ENCODE peak calls at places on chromosome 11, in six cellular contexts. One of them, this sample, is unnamed.

GRCh38 chr11:92226331-92227232 is 2.0 kb downstream of the FAT3 start:
- DNase-seq in ACHN: no peak
- DNase-seq in body of pancreas: no peak
- DNase-seq in activated CD8-positive, alpha-beta memory T cell treated with anti-CD3 and anti-CD28 coated beads for 1 hour: no peak
- DNase-seq in B cell: no peak
- DNase-seq in brain microvascular endothelial cell: no peak
- DNase-seq in this sample: no peak

GRCh38 chr11:76770642-76771445 is 12.3 kb upstream of the TSKU start:
- DNase-seq in B cell: no peak
- DNase-seq in brain microvascular endothelial cell: peak
- DNase-seq in activated CD8-positive, alpha-beta memory T cell treated with anti-CD3 and anti-CD28 coated beads for 1 hour: no peak
- DNase-seq in ACHN: peak
- DNase-seq in body of pancreas: peak
- DNase-seq in this sample: peak

GRCh38 chr11:102410382-102410784 is 42.2 kb downstream of the TMEM123 start:
- DNase-seq in ACHN: no peak
- DNase-seq in body of pancreas: no peak
- DNase-seq in B cell: no peak
- DNase-seq in brain microvascular endothelial cell: peak
- DNase-seq in activated CD8-positive, alpha-beta memory T cell treated with anti-CD3 and anti-CD28 coated beads for 1 hour: no peak
- DNase-seq in this sample: no peak

GRCh38 chr11:86869966-86870570 is 69.7 kb downstream of the PRSS23 start:
- DNase-seq in activated CD8-positive, alpha-beta memory T cell treated with anti-CD3 and anti-CD28 coated beads for 1 hour: peak
- DNase-seq in ACHN: peak
- DNase-seq in B cell: peak
- DNase-seq in brain microvascular endothelial cell: peak
- DNase-seq in body of pancreas: peak
- DNase-seq in this sample: peak

GRCh38 chr11:118415739-118416068 is 14.3 kb downstream of the ATP5MG start:
- DNase-seq in body of pancreas: peak
- DNase-seq in activated CD8-positive, alpha-beta memory T cell treated with anti-CD3 and anti-CD28 coated beads for 1 hour: no peak
- DNase-seq in ACHN: peak
- DNase-seq in B cell: no peak
- DNase-seq in brain microvascular endothelial cell: peak
- DNase-seq in this sample: peak

GRCh38 chr11:117538731-117539130 is 211.1 kb downstream of the CEP164 start:
- DNase-seq in brain microvascular endothelial cell: no peak
- DNase-seq in body of pancreas: no peak
- DNase-seq in activated CD8-positive, alpha-beta memory T cell treated with anti-CD3 and anti-CD28 coated beads for 1 hour: no peak
- DNase-seq in B cell: no peak
- DNase-seq in ACHN: no peak
- DNase-seq in this sample: peak

GRCh38 chr11:39784873-39785272 is 1674.6 kb downstream of the LRRC4C start:
- DNase-seq in body of pancreas: no peak
- DNase-seq in B cell: no peak
- DNase-seq in activated CD8-positive, alpha-beta memory T cell treated with anti-CD3 and anti-CD28 coated beads for 1 hour: no peak
- DNase-seq in ACHN: no peak
- DNase-seq in brain microvascular endothelial cell: no peak
- DNase-seq in this sample: no peak

GRCh38 chr11:93559681-93560080 is 16.5 kb upstream of the SMCO4 start:
- DNase-seq in brain microvascular endothelial cell: no peak
- DNase-seq in B cell: no peak
- DNase-seq in activated CD8-positive, alpha-beta memory T cell treated with anti-CD3 and anti-CD28 coated beads for 1 hour: no peak
- DNase-seq in ACHN: no peak
- DNase-seq in body of pancreas: no peak
- DNase-seq in this sample: no peak

GRCh38 chr11:131511794-131512193 is 141.4 kb downstream of the NTM start:
- DNase-seq in brain microvascular endothelial cell: peak
- DNase-seq in activated CD8-positive, alpha-beta memory T cell treated with anti-CD3 and anti-CD28 coated beads for 1 hour: no peak
- DNase-seq in B cell: no peak
- DNase-seq in body of pancreas: peak
- DNase-seq in ACHN: peak
- DNase-seq in this sample: no peak

GRCh38 chr11:119520966-119521365 is 98.0 kb upstream of the THY1 start:
- DNase-seq in body of pancreas: no peak
- DNase-seq in B cell: no peak
- DNase-seq in ACHN: no peak
- DNase-seq in activated CD8-positive, alpha-beta memory T cell treated with anti-CD3 and anti-CD28 coated beads for 1 hour: no peak
- DNase-seq in brain microvascular endothelial cell: no peak
- DNase-seq in this sample: no peak

GRCh38 chr11:60918941-60919275 is 5.0 kb downstream of the TMEM109 start:
- DNase-seq in activated CD8-positive, alpha-beta memory T cell treated with anti-CD3 and anti-CD28 coated beads for 1 hour: no peak
- DNase-seq in body of pancreas: no peak
- DNase-seq in brain microvascular endothelial cell: peak
- DNase-seq in B cell: no peak
- DNase-seq in ACHN: peak
- DNase-seq in this sample: no peak

GRCh38 chr11:36501236-36501635 is 8.8 kb downstream of the TRAF6 start:
- DNase-seq in body of pancreas: no peak
- DNase-seq in brain microvascular endothelial cell: no peak
- DNase-seq in B cell: no peak
- DNase-seq in ACHN: no peak
- DNase-seq in activated CD8-positive, alpha-beta memory T cell treated with anti-CD3 and anti-CD28 coated beads for 1 hour: no peak
- DNase-seq in this sample: no peak

GRCh38 chr11:118606844-118607228 is 579 bp upstream of the PHLDB1 start:
- DNase-seq in activated CD8-positive, alpha-beta memory T cell treated with anti-CD3 and anti-CD28 coated beads for 1 hour: no peak
- DNase-seq in ACHN: no peak
- DNase-seq in B cell: no peak
- DNase-seq in brain microvascular endothelial cell: no peak
- DNase-seq in body of pancreas: no peak
- DNase-seq in this sample: no peak

GRCh38 chr11:68938088-68938487 is 34.4 kb downstream of the IGHMBP2 start:
- DNase-seq in brain microvascular endothelial cell: no peak
- DNase-seq in activated CD8-positive, alpha-beta memory T cell treated with anti-CD3 and anti-CD28 coated beads for 1 hour: no peak
- DNase-seq in ACHN: no peak
- DNase-seq in body of pancreas: peak
- DNase-seq in B cell: no peak
- DNase-seq in this sample: no peak

GRCh38 chr11:26420331-26420730 is 88.4 kb downstream of the ANO3 start:
- DNase-seq in activated CD8-positive, alpha-beta memory T cell treated with anti-CD3 and anti-CD28 coated beads for 1 hour: no peak
- DNase-seq in B cell: no peak
- DNase-seq in ACHN: no peak
- DNase-seq in body of pancreas: no peak
- DNase-seq in brain microvascular endothelial cell: no peak
- DNase-seq in this sample: no peak

GRCh38 chr11:65491163-65491465 is 7.7 kb upstream of the MALAT1 start:
- DNase-seq in brain microvascular endothelial cell: peak
- DNase-seq in ACHN: no peak
- DNase-seq in B cell: no peak
- DNase-seq in activated CD8-positive, alpha-beta memory T cell treated with anti-CD3 and anti-CD28 coated beads for 1 hour: no peak
- DNase-seq in body of pancreas: no peak
- DNase-seq in this sample: no peak

GRCh38 chr11:11841121-11841604 is 609 bp upstream of the USP47 start:
- DNase-seq in activated CD8-positive, alpha-beta memory T cell treated with anti-CD3 and anti-CD28 coated beads for 1 hour: peak
- DNase-seq in B cell: no peak
- DNase-seq in brain microvascular endothelial cell: no peak
- DNase-seq in ACHN: peak
- DNase-seq in body of pancreas: peak
- DNase-seq in this sample: no peak

GRCh38 chr11:117316197-117316961 is at the start of gene BACE1:
- DNase-seq in ACHN: peak
- DNase-seq in B cell: no peak
- DNase-seq in activated CD8-positive, alpha-beta memory T cell treated with anti-CD3 and anti-CD28 coated beads for 1 hour: no peak
- DNase-seq in brain microvascular endothelial cell: peak
- DNase-seq in body of pancreas: peak
- DNase-seq in this sample: peak

GRCh38 chr11:60891103-60891741 is 15.2 kb downstream of the PRPF19 start:
- DNase-seq in body of pancreas: no peak
- DNase-seq in activated CD8-positive, alpha-beta memory T cell treated with anti-CD3 and anti-CD28 coated beads for 1 hour: no peak
- DNase-seq in B cell: no peak
- DNase-seq in brain microvascular endothelial cell: peak
- DNase-seq in ACHN: no peak
- DNase-seq in this sample: no peak

GRCh38 chr11:93133710-93134109 is 64.1 kb downstream of the SLC36A4 start:
- DNase-seq in brain microvascular endothelial cell: peak
- DNase-seq in body of pancreas: no peak
- DNase-seq in B cell: no peak
- DNase-seq in ACHN: no peak
- DNase-seq in activated CD8-positive, alpha-beta memory T cell treated with anti-CD3 and anti-CD28 coated beads for 1 hour: no peak
- DNase-seq in this sample: no peak

GRCh38 chr11:121723261-121723741 is 270.5 kb upstream of the SORL1-AS1 start:
- DNase-seq in activated CD8-positive, alpha-beta memory T cell treated with anti-CD3 and anti-CD28 coated beads for 1 hour: no peak
- DNase-seq in body of pancreas: peak
- DNase-seq in B cell: no peak
- DNase-seq in ACHN: no peak
- DNase-seq in brain microvascular endothelial cell: peak
- DNase-seq in this sample: peak

GRCh38 chr11:99489561-99489960 is 468.8 kb downstream of the CNTN5 start:
- DNase-seq in ACHN: no peak
- DNase-seq in brain microvascular endothelial cell: no peak
- DNase-seq in body of pancreas: no peak
- DNase-seq in activated CD8-positive, alpha-beta memory T cell treated with anti-CD3 and anti-CD28 coated beads for 1 hour: no peak
- DNase-seq in B cell: no peak
- DNase-seq in this sample: no peak

GRCh38 chr11:76783294-76783900 is at the start of gene TSKU:
- DNase-seq in B cell: no peak
- DNase-seq in brain microvascular endothelial cell: peak
- DNase-seq in ACHN: peak
- DNase-seq in body of pancreas: no peak
- DNase-seq in activated CD8-positive, alpha-beta memory T cell treated with anti-CD3 and anti-CD28 coated beads for 1 hour: no peak
- DNase-seq in this sample: no peak

GRCh38 chr11:33988586-33989370 is 62.8 kb upstream of the CAPRIN1 start:
- DNase-seq in B cell: no peak
- DNase-seq in ACHN: no peak
- DNase-seq in brain microvascular endothelial cell: no peak
- DNase-seq in activated CD8-positive, alpha-beta memory T cell treated with anti-CD3 and anti-CD28 coated beads for 1 hour: no peak
- DNase-seq in body of pancreas: no peak
- DNase-seq in this sample: no peak

This sample was measured in stromal cell of bone marrow.